ENCODE peak calls at places on chromosome 14, in four cellular contexts. One of them, this sample, is unnamed.

GRCh38 chr14:94332587-94332986 is 9.5 kb upstream of the SERPINA6 start:
- DNase-seq in IMR-90: no peak
- DNase-seq in CD8-positive, alpha-beta T cell: no peak
- DNase-seq in naive B cell: no peak
- DNase-seq in this sample: no peak

GRCh38 chr14:22497144-22497423 is 91.9 kb downstream of the DAD1 start:
- DNase-seq in IMR-90: no peak
- DNase-seq in naive B cell: no peak
- DNase-seq in CD8-positive, alpha-beta T cell: no peak
- DNase-seq in this sample: no peak

GRCh38 chr14:61388173-61388975 is 67.0 kb downstream of the PRKCH start:
- DNase-seq in IMR-90: no peak
- DNase-seq in naive B cell: no peak
- DNase-seq in CD8-positive, alpha-beta T cell: no peak
- DNase-seq in this sample: peak

GRCh38 chr14:89342049-89342448 is 75.0 kb downstream of the FOXN3 start:
- DNase-seq in CD8-positive, alpha-beta T cell: no peak
- DNase-seq in naive B cell: no peak
- DNase-seq in IMR-90: no peak
- DNase-seq in this sample: no peak

GRCh38 chr14:93107383-93107782 is 8.3 kb downstream of the ITPK1 start:
- DNase-seq in CD8-positive, alpha-beta T cell: no peak
- DNase-seq in IMR-90: no peak
- DNase-seq in naive B cell: no peak
- DNase-seq in this sample: no peak

GRCh38 chr14:79781882-79782281 is 429.4 kb downstream of the DIO2 start:
- DNase-seq in IMR-90: peak
- DNase-seq in naive B cell: no peak
- DNase-seq in CD8-positive, alpha-beta T cell: no peak
- DNase-seq in this sample: peak

GRCh38 chr14:100256339-100256895 is 17.5 kb downstream of the YY1 start:
- DNase-seq in naive B cell: peak
- DNase-seq in IMR-90: no peak
- DNase-seq in CD8-positive, alpha-beta T cell: no peak
- DNase-seq in this sample: no peak

GRCh38 chr14:61560323-61560722 is 135.0 kb upstream of the HIF1A start:
- DNase-seq in naive B cell: no peak
- DNase-seq in CD8-positive, alpha-beta T cell: no peak
- DNase-seq in IMR-90: peak
- DNase-seq in this sample: peak

GRCh38 chr14:81980601-81981310 is 447.1 kb upstream of the SEL1L start:
- DNase-seq in CD8-positive, alpha-beta T cell: no peak
- DNase-seq in naive B cell: no peak
- DNase-seq in IMR-90: no peak
- DNase-seq in this sample: no peak

GRCh38 chr14:54169254-54169924 is 212.8 kb upstream of the BMP4 start:
- DNase-seq in IMR-90: peak
- DNase-seq in naive B cell: no peak
- DNase-seq in CD8-positive, alpha-beta T cell: no peak
- DNase-seq in this sample: no peak

GRCh38 chr14:38113546-38113945 is 94.2 kb upstream of the SSTR1 start:
- DNase-seq in naive B cell: no peak
- DNase-seq in CD8-positive, alpha-beta T cell: no peak
- DNase-seq in IMR-90: no peak
- DNase-seq in this sample: no peak

GRCh38 chr14:105857223-105857815 is 330.9 kb downstream of the TMEM121 start:
- DNase-seq in naive B cell: peak
- DNase-seq in IMR-90: no peak
- DNase-seq in CD8-positive, alpha-beta T cell: no peak
- DNase-seq in this sample: no peak

GRCh38 chr14:64388533-64389243 is 535 bp downstream of the MTHFD1 start:
- DNase-seq in naive B cell: no peak
- DNase-seq in IMR-90: peak
- DNase-seq in CD8-positive, alpha-beta T cell: no peak
- DNase-seq in this sample: peak

GRCh38 chr14:51210594-51210993 is 29.5 kb upstream of the TMX1 start:
- DNase-seq in naive B cell: no peak
- DNase-seq in CD8-positive, alpha-beta T cell: no peak
- DNase-seq in IMR-90: no peak
- DNase-seq in this sample: no peak

GRCh38 chr14:76699901-76700590 is 61.2 kb upstream of the VASH1 start:
- DNase-seq in naive B cell: no peak
- DNase-seq in IMR-90: no peak
- DNase-seq in CD8-positive, alpha-beta T cell: no peak
- DNase-seq in this sample: no peak

GRCh38 chr14:59829469-59829868 is 41.1 kb downstream of the RTN1 start:
- DNase-seq in IMR-90: no peak
- DNase-seq in naive B cell: no peak
- DNase-seq in CD8-positive, alpha-beta T cell: no peak
- DNase-seq in this sample: peak

GRCh38 chr14:58669556-58670200 is 31.9 kb downstream of the DACT1 start:
- DNase-seq in IMR-90: no peak
- DNase-seq in naive B cell: no peak
- DNase-seq in CD8-positive, alpha-beta T cell: no peak
- DNase-seq in this sample: no peak

GRCh38 chr14:28896337-28896736 is 129.8 kb downstream of the FOXG1 start:
- DNase-seq in IMR-90: no peak
- DNase-seq in naive B cell: no peak
- DNase-seq in CD8-positive, alpha-beta T cell: no peak
- DNase-seq in this sample: no peak

GRCh38 chr14:79965896-79966295 is 245.4 kb downstream of the DIO2 start:
- DNase-seq in IMR-90: peak
- DNase-seq in CD8-positive, alpha-beta T cell: no peak
- DNase-seq in naive B cell: no peak
- DNase-seq in this sample: no peak

GRCh38 chr14:65003394-65003793 is 16.7 kb downstream of the FNTB start:
- DNase-seq in IMR-90: no peak
- DNase-seq in naive B cell: no peak
- DNase-seq in CD8-positive, alpha-beta T cell: no peak
- DNase-seq in this sample: no peak

GRCh38 chr14:50739186-50739585 is 71.1 kb upstream of the SAV1 start:
- DNase-seq in CD8-positive, alpha-beta T cell: no peak
- DNase-seq in IMR-90: no peak
- DNase-seq in naive B cell: no peak
- DNase-seq in this sample: no peak

GRCh38 chr14:77849711-77850110 is 49.8 kb downstream of the ADCK1 start:
- DNase-seq in CD8-positive, alpha-beta T cell: no peak
- DNase-seq in IMR-90: peak
- DNase-seq in naive B cell: no peak
- DNase-seq in this sample: peak

GRCh38 chr14:93944348-93945069 is 17.4 kb downstream of the FAM181A start:
- DNase-seq in naive B cell: no peak
- DNase-seq in CD8-positive, alpha-beta T cell: no peak
- DNase-seq in IMR-90: no peak
- DNase-seq in this sample: no peak

GRCh38 chr14:89249296-89249565 is 167.8 kb downstream of the FOXN3 start:
- DNase-seq in naive B cell: no peak
- DNase-seq in IMR-90: peak
- DNase-seq in CD8-positive, alpha-beta T cell: no peak
- DNase-seq in this sample: peak

GRCh38 chr14:89293349-89293916 is 123.6 kb downstream of the FOXN3 start:
- DNase-seq in IMR-90: no peak
- DNase-seq in CD8-positive, alpha-beta T cell: no peak
- DNase-seq in naive B cell: no peak
- DNase-seq in this sample: peak

GRCh38 chr14:32657081-32657480 is 281.6 kb upstream of the NPAS3 start:
- DNase-seq in CD8-positive, alpha-beta T cell: no peak
- DNase-seq in naive B cell: no peak
- DNase-seq in IMR-90: peak
- DNase-seq in this sample: peak

GRCh38 chr14:85466678-85467077 is 63.3 kb upstream of the FLRT2 start:
- DNase-seq in CD8-positive, alpha-beta T cell: no peak
- DNase-seq in naive B cell: no peak
- DNase-seq in IMR-90: peak
- DNase-seq in this sample: no peak

GRCh38 chr14:96105921-96106441 is 66.8 kb downstream of the C14orf132 start:
- DNase-seq in CD8-positive, alpha-beta T cell: no peak
- DNase-seq in naive B cell: no peak
- DNase-seq in IMR-90: no peak
- DNase-seq in this sample: peak

GRCh38 chr14:87994974-87995373 is 2.0 kb upstream of the GALC start:
- DNase-seq in IMR-90: no peak
- DNase-seq in naive B cell: no peak
- DNase-seq in CD8-positive, alpha-beta T cell: no peak
- DNase-seq in this sample: peak

GRCh38 chr14:102050625-102051024 is 36.2 kb downstream of the HSP90AA1 start:
- DNase-seq in naive B cell: no peak
- DNase-seq in IMR-90: peak
- DNase-seq in CD8-positive, alpha-beta T cell: no peak
- DNase-seq in this sample: peak

This sample was measured in amniotic epithelial cell.